ENCODE peak calls at places on chromosomes 13 and 19, in four cellular contexts. X, I, U and W are unnamed samples.

GRCh38 chr19:49056101-49056901 is 1.2 kb downstream of the CGB7 start:
- DNase-seq in U (peak), I (peak), X (no peak), W (peak)

GRCh38 chr13:26961890-26962615 is 201.5 kb upstream of the GPR12 start:
- DNase-seq in U (no peak), X (no peak), I (peak), W (no peak)

GRCh38 chr19:54248016-54248601 is 5.5 kb upstream of the LILRA6 start:
- DNase-seq in I (no peak), U (no peak), X (no peak), W (no peak)

GRCh38 chr19:39082167-39082566 is 2.0 kb upstream of the ACP7 start:
- DNase-seq in X (no peak), I (no peak), U (no peak), W (no peak)

GRCh38 chr13:101626925-101627555 is 174.6 kb downstream of the ITGBL1 start:
- DNase-seq in I (no peak), X (peak), U (no peak), W (no peak)

GRCh38 chr19:8569066-8569761 is 8.0 kb downstream of the MYO1F start:
- DNase-seq in X (peak), U (no peak), I (no peak), W (no peak)

GRCh38 chr19:54673222-54673621 is 10.4 kb downstream of the LILRB4 start:
- DNase-seq in I (no peak), X (no peak), U (no peak), W (no peak)

GRCh38 chr13:41588899-41589298 is 131.5 kb downstream of the RGCC start:
- DNase-seq in X (no peak), U (no peak), I (peak), W (no peak)

GRCh38 chr19:1411255-1412191 is 4.1 kb downstream of the DAZAP1 start:
- DNase-seq in X (no peak), I (no peak), U (no peak), W (no peak)

GRCh38 chr13:110017379-110017778 is 231.0 kb upstream of the IRS2 start:
- DNase-seq in I (no peak), X (no peak), U (no peak), W (no peak)

DNA sequence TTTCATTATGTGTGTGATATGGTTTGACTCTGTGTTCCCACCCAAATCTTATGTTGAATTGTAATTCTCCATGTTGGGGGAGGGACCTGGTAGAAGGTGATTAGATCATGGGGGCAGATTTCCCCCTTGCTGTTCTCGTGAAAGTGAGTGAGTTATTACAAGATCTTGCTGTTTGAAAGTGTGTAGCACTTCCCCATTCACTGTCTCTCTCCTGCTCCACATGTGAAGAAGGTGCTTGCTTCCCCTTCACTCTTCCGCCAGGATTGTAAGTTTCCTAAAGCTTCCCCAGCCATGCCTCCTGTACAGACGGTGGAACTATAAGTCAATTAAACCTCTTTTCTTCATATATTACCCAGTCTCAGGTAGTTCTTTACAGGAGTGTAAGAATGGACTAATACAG is 54.3 kb upstream of the SERTM1 start:
- DNase-seq in U (no peak), I (no peak), X (no peak), W (no peak)
- TF ChIP-seq TCF12 in U (no peak), I (no peak), X (no peak), W (no peak)

GRCh38 chr19:19445288-19445687 is 39.8 kb downstream of the GATAD2A start:
- DNase-seq in X (no peak), U (no peak), I (no peak), W (no peak)
- TF ChIP-seq TCF12 in X (no peak), U (no peak), I (no peak), W (no peak)

DNA sequence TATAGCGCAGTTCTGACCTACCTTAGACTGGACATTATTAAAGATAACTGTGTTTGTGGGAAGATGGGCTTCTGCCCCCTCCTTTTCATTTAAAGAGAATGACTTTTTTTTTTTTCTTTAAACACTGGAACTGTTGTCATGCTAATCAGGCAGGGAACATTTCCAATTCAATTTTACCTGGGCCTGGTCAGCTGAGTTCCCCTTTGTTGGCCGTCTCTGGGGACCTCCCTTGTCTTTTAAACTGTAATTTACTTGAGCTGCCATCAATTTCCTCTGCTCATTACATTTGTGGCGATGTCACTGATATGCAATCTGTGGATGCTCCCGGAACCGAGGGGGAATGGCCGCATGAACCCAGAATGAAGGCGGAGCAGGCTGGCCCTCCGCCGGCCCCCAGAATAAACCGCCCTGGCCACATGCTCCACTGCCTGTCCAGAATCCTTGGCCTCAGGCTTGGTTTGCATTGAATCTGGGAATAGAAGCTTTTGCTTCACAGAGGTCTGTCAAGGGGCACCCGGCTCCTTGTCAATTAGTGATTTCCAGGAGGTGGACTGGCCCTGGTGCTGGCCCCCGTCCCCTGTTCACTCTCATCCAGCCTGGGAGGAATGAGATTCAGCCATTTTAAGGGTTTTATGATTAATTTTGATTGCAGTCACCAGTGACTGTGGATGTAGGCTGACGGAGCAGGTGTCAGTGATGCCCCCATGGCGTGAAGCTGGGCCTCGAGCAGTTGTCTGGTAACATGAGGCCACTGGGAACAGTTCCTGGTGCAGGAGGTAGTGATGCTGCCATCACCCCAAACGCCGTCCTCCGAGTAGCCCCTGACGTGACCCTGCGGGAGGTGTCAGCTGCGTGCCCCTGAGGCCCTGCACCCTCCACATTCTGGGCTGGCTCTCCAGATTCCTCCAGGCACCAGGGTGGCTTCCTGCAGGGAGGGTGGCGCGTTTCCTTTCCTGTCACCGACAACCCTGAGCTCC is 276.9 kb downstream of the TEX29 start:
- DNase-seq in U (no peak), X (no peak), I (no peak), W (no peak)
- TF ChIP-seq TCF12 in U (no peak), X (no peak), I (no peak), W (no peak)

GRCh38 chr13:48630291-48630690 is 23.4 kb upstream of the CYSLTR2 start:
- DNase-seq in U (no peak), I (no peak), X (no peak), W (no peak)
- TF ChIP-seq TCF12 in U (no peak), I (no peak), X (no peak), W (no peak)

DNA sequence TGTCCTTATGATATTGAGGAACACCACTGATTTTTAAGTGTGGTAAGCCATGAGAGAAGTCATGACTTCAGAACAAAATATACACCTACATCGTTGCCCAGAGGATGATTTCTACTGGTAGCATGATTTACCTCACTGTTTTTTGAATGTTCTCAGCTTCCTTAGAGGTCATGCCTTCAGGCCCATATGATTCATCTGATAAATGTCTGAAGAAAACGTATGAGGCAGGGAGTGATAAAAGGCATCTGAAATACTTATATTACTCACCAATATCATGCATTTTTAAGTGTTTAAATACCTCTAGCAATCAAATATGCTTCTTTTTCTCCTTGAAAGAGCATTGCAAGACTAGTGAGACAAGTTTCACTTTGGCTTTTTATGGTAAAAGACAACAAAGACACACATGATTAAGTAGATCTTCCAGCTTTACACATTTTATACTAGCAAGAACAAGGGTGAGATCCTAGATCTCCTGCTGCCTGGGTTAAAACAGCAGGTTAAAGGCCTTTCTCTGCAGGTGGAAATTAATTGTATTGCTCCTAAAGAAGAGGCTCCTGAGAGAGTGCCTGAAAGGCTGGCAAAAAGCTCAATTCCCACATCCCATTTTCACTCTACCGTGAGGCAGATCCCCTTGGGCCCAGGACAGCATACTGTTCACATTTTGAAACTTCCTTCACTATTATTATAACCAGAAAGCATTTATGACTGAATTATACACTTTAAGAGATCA is 432.4 kb downstream of the SLITRK1 start:
- DNase-seq in U (no peak), X (no peak), I (no peak), W (no peak)
- TF ChIP-seq TCF12 in U (no peak), X (no peak), I (no peak), W (no peak)

GRCh38 chr19:46606681-46607440 is 5.7 kb downstream of the CALM3 start:
- DNase-seq in I (no peak), U (no peak), X (no peak), W (peak)

GRCh38 chr19:46603752-46604241 is 2.7 kb downstream of the CALM3 start:
- DNase-seq in X (no peak), U (no peak), I (no peak), W (peak)

GRCh38 chr19:46606019-46606418 is 4.9 kb downstream of the CALM3 start:
- DNase-seq in I (no peak), U (no peak), X (no peak), W (no peak)

GRCh38 chr19:46604781-46605355 is 3.7 kb downstream of the CALM3 start:
- DNase-seq in U (no peak), I (no peak), X (no peak), W (peak)

GRCh38 chr19:46605356-46605821 is 4.3 kb downstream of the CALM3 start:
- DNase-seq in X (no peak), U (no peak), I (no peak), W (peak)
- TF ChIP-seq TCF12 in X (no peak), U (no peak), I (no peak), W (no peak)

GRCh38 chr19:44113784-44114390 is 688 bp downstream of the ZNF225 start:
- DNase-seq in I (no peak), X (no peak), U (no peak), W (peak)

GRCh38 chr19:44109458-44109857 is 3.7 kb upstream of the ZNF225 start:
- DNase-seq in X (no peak), I (no peak), U (no peak), W (no peak)

GRCh38 chr19:44113138-44113783 is at the start of gene ZNF225:
- DNase-seq in I (peak), U (peak), X (peak), W (peak)

GRCh38 chr19:44112802-44113137 is 429 bp upstream of the ZNF225 start:
- DNase-seq in U (no peak), X (no peak), I (no peak), W (no peak)

DNA sequence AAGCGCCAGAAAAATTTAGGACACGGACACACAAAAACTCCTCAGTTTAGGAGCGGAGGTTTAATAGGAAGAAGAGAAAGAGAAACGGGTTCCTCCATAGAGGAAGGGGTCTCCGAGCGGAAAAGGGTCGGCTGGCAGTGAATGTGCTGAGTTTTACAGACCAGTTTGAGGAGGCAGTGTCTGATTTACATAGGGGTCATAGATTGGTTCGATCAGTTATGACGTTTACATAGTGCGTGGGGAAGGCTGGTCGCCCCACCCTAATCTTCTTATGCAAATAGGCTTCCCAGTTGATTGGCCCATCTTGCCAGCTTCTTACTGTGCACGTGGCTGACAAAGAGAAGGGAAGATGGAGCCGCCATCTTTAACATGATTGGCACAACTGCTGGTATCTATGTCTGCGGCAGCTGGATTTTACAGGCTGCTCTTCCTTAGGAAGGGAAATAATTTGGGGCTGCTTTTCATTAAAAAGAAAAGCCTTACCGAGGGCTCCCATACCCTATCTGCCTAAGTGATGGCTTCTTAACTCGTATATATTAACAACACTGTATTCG is 1.2 kb upstream of the ZNF225 start:
- DNase-seq in U (peak), I (no peak), X (no peak), W (peak)
- TF ChIP-seq TCF12 in U (no peak), I (no peak), X (no peak), W (no peak)

GRCh38 chr13:56953965-56954364 is 186.8 kb upstream of the PRR20A start:
- DNase-seq in X (no peak), U (no peak), I (no peak), W (no peak)
- TF ChIP-seq TCF12 in X (no peak), U (no peak), I (no peak), W (no peak)

GRCh38 chr13:67117010-67117550 is 113.1 kb downstream of the PCDH9 start:
- DNase-seq in U (no peak), X (no peak), I (no peak), W (no peak)
- TF ChIP-seq TCF12 in U (no peak), X (no peak), I (no peak), W (no peak)